ENCODE peak calls at places on chromosomes 7 and 10, in five cellular contexts. One of them, this sample, is unnamed.

GRCh38 chr7:103379270-103379975 is 32.0 kb downstream of the PSMC2 start:
- DNase-seq in colonic mucosa: no peak
- DNase-seq in adrenal gland: no peak
- DNase-seq in thoracic aorta: no peak
- DNase-seq in astrocyte: no peak
- DNase-seq in this sample: no peak

GRCh38 chr10:86400705-86401587 is 34.4 kb upstream of the GRID1 start:
- DNase-seq in colonic mucosa: peak
- DNase-seq in adrenal gland: peak
- DNase-seq in thoracic aorta: no peak
- DNase-seq in astrocyte: peak
- DNase-seq in this sample: no peak

GRCh38 chr7:137967143-137968018 is 34.5 kb downstream of the CREB3L2 start:
- DNase-seq in colonic mucosa: no peak
- DNase-seq in adrenal gland: no peak
- DNase-seq in thoracic aorta: no peak
- DNase-seq in astrocyte: peak
- DNase-seq in this sample: no peak

GRCh38 chr7:26346611-26347200 is 55.0 kb downstream of the SNX10 start:
- DNase-seq in colonic mucosa: peak
- DNase-seq in adrenal gland: no peak
- DNase-seq in thoracic aorta: no peak
- DNase-seq in astrocyte: peak
- DNase-seq in this sample: peak

GRCh38 chr7:41130596-41131236 is 572.2 kb downstream of the INHBA start:
- DNase-seq in colonic mucosa: no peak
- DNase-seq in adrenal gland: no peak
- DNase-seq in thoracic aorta: no peak
- DNase-seq in astrocyte: no peak
- DNase-seq in this sample: no peak

GRCh38 chr7:25851332-25852248 is 300.4 kb upstream of the NFE2L3 start:
- DNase-seq in colonic mucosa: peak
- DNase-seq in adrenal gland: peak
- DNase-seq in thoracic aorta: peak
- DNase-seq in astrocyte: peak
- DNase-seq in this sample: peak

GRCh38 chr7:137933270-137934017 is 68.4 kb downstream of the CREB3L2 start:
- DNase-seq in colonic mucosa: no peak
- DNase-seq in adrenal gland: peak
- DNase-seq in thoracic aorta: no peak
- DNase-seq in astrocyte: peak
- DNase-seq in this sample: no peak

GRCh38 chr10:119505131-119505551 is 37.4 kb downstream of the RGS10 start:
- DNase-seq in colonic mucosa: no peak
- DNase-seq in adrenal gland: no peak
- DNase-seq in thoracic aorta: no peak
- DNase-seq in astrocyte: no peak
- DNase-seq in this sample: no peak

GRCh38 chr7:128810473-128810872 is 18.7 kb downstream of the CCDC136 start:
- DNase-seq in colonic mucosa: no peak
- DNase-seq in adrenal gland: no peak
- DNase-seq in thoracic aorta: no peak
- DNase-seq in astrocyte: no peak
- DNase-seq in this sample: no peak

GRCh38 chr7:143385891-143386781 is 5.0 kb downstream of the ZYX start:
- DNase-seq in colonic mucosa: no peak
- DNase-seq in adrenal gland: peak
- DNase-seq in thoracic aorta: no peak
- DNase-seq in astrocyte: peak
- DNase-seq in this sample: no peak

GRCh38 chr10:132774905-132775863 is 10.8 kb downstream of the NKX6-2 start:
- DNase-seq in colonic mucosa: peak
- DNase-seq in adrenal gland: no peak
- DNase-seq in thoracic aorta: no peak
- DNase-seq in astrocyte: no peak
- DNase-seq in this sample: no peak

GRCh38 chr7:101896312-101896711 is 78.9 kb downstream of the CUX1 start:
- DNase-seq in colonic mucosa: no peak
- DNase-seq in adrenal gland: no peak
- DNase-seq in thoracic aorta: no peak
- DNase-seq in astrocyte: no peak
- DNase-seq in this sample: no peak

GRCh38 chr10:26334932-26335573 is 103.1 kb upstream of the APBB1IP start:
- DNase-seq in colonic mucosa: peak
- DNase-seq in adrenal gland: peak
- DNase-seq in thoracic aorta: no peak
- DNase-seq in astrocyte: peak
- DNase-seq in this sample: peak

GRCh38 chr10:84924131-84924530 is 595.7 kb downstream of the CCSER2 start:
- DNase-seq in colonic mucosa: no peak
- DNase-seq in adrenal gland: no peak
- DNase-seq in thoracic aorta: no peak
- DNase-seq in astrocyte: no peak
- DNase-seq in this sample: no peak

GRCh38 chr7:105849122-105849855 is 27.1 kb downstream of the ATXN7L1 start:
- DNase-seq in colonic mucosa: no peak
- DNase-seq in adrenal gland: no peak
- DNase-seq in thoracic aorta: no peak
- DNase-seq in astrocyte: no peak
- DNase-seq in this sample: peak

GRCh38 chr10:15144788-15145187 is 23.7 kb downstream of the NMT2 start:
- DNase-seq in colonic mucosa: no peak
- DNase-seq in adrenal gland: no peak
- DNase-seq in thoracic aorta: no peak
- DNase-seq in astrocyte: peak
- DNase-seq in this sample: no peak

GRCh38 chr10:50593523-50593922 is 30.2 kb downstream of the SGMS1 start:
- DNase-seq in colonic mucosa: no peak
- DNase-seq in adrenal gland: no peak
- DNase-seq in thoracic aorta: no peak
- DNase-seq in astrocyte: peak
- DNase-seq in this sample: no peak

GRCh38 chr10:89207181-89207800 is at the start of gene CH25H:
- DNase-seq in colonic mucosa: peak
- DNase-seq in adrenal gland: peak
- DNase-seq in thoracic aorta: peak
- DNase-seq in astrocyte: peak
- DNase-seq in this sample: peak

GRCh38 chr7:24834150-24834798 is 77.0 kb upstream of the GSDME start:
- DNase-seq in colonic mucosa: no peak
- DNase-seq in adrenal gland: peak
- DNase-seq in thoracic aorta: no peak
- DNase-seq in astrocyte: no peak
- DNase-seq in this sample: no peak

GRCh38 chr10:33913194-33913593 is 578.7 kb upstream of the NRP1 start:
- DNase-seq in colonic mucosa: no peak
- DNase-seq in adrenal gland: no peak
- DNase-seq in thoracic aorta: no peak
- DNase-seq in astrocyte: no peak
- DNase-seq in this sample: peak

GRCh38 chr7:67791918-67792317 is 795.3 kb downstream of the TYW1 start:
- DNase-seq in colonic mucosa: no peak
- DNase-seq in adrenal gland: no peak
- DNase-seq in thoracic aorta: no peak
- DNase-seq in astrocyte: no peak
- DNase-seq in this sample: no peak

GRCh38 chr7:39288303-39288702 is 277.9 kb upstream of the YAE1 start:
- DNase-seq in colonic mucosa: no peak
- DNase-seq in adrenal gland: no peak
- DNase-seq in thoracic aorta: no peak
- DNase-seq in astrocyte: no peak
- DNase-seq in this sample: no peak

GRCh38 chr10:59336632-59337031 is 25.7 kb downstream of the FAM13C start:
- DNase-seq in colonic mucosa: no peak
- DNase-seq in adrenal gland: no peak
- DNase-seq in thoracic aorta: no peak
- DNase-seq in astrocyte: peak
- DNase-seq in this sample: no peak

GRCh38 chr7:44654255-44654791 is 47.9 kb downstream of the OGDH start:
- DNase-seq in colonic mucosa: no peak
- DNase-seq in adrenal gland: no peak
- DNase-seq in thoracic aorta: no peak
- DNase-seq in astrocyte: no peak
- DNase-seq in this sample: no peak

GRCh38 chr7:98810166-98810802 is 59.5 kb downstream of the TMEM130 start:
- DNase-seq in colonic mucosa: no peak
- DNase-seq in adrenal gland: no peak
- DNase-seq in thoracic aorta: no peak
- DNase-seq in astrocyte: peak
- DNase-seq in this sample: no peak

GRCh38 chr10:9781681-9782080 is 1236.0 kb upstream of the CELF2 start:
- DNase-seq in colonic mucosa: no peak
- DNase-seq in adrenal gland: no peak
- DNase-seq in thoracic aorta: no peak
- DNase-seq in astrocyte: peak
- DNase-seq in this sample: no peak

GRCh38 chr7:45071528-45071927 is 17.2 kb downstream of the NACAD start:
- DNase-seq in colonic mucosa: no peak
- DNase-seq in adrenal gland: no peak
- DNase-seq in thoracic aorta: no peak
- DNase-seq in astrocyte: no peak
- DNase-seq in this sample: no peak

GRCh38 chr10:36675458-36675880 is 449.9 kb upstream of the ANKRD30A start:
- DNase-seq in colonic mucosa: no peak
- DNase-seq in adrenal gland: no peak
- DNase-seq in thoracic aorta: no peak
- DNase-seq in astrocyte: peak
- DNase-seq in this sample: no peak

GRCh38 chr10:107623292-107623691 is 458.8 kb upstream of the SORCS1 start:
- DNase-seq in colonic mucosa: no peak
- DNase-seq in adrenal gland: no peak
- DNase-seq in thoracic aorta: no peak
- DNase-seq in astrocyte: no peak
- DNase-seq in this sample: no peak

GRCh38 chr7:128697301-128697905 is 25.3 kb downstream of the GARIN1A start:
- DNase-seq in colonic mucosa: peak
- DNase-seq in adrenal gland: peak
- DNase-seq in thoracic aorta: no peak
- DNase-seq in astrocyte: peak
- DNase-seq in this sample: peak

GRCh38 chr7:111499027-111499426 is 63.3 kb downstream of the IMMP2L start:
- DNase-seq in colonic mucosa: no peak
- DNase-seq in adrenal gland: no peak
- DNase-seq in thoracic aorta: no peak
- DNase-seq in astrocyte: peak
- DNase-seq in this sample: peak

GRCh38 chr7:36244429-36244828 is 91.4 kb downstream of the EEPD1 start:
- DNase-seq in colonic mucosa: no peak
- DNase-seq in adrenal gland: no peak
- DNase-seq in thoracic aorta: no peak
- DNase-seq in astrocyte: no peak
- DNase-seq in this sample: no peak

GRCh38 chr10:92755725-92756124 is 66.0 kb downstream of the HHEX start:
- DNase-seq in colonic mucosa: no peak
- DNase-seq in adrenal gland: no peak
- DNase-seq in thoracic aorta: no peak
- DNase-seq in astrocyte: no peak
- DNase-seq in this sample: no peak
- H3K27ac ChIP-seq in colonic mucosa: peak
- H3K27ac ChIP-seq in adrenal gland: no peak
- H3K27ac ChIP-seq in thoracic aorta: no peak
- H3K27ac ChIP-seq in astrocyte: no peak
- H3K27ac ChIP-seq in this sample: no peak

GRCh38 chr10:101453318-101453717 is 99.4 kb downstream of the BTRC start:
- DNase-seq in colonic mucosa: no peak
- DNase-seq in adrenal gland: no peak
- DNase-seq in thoracic aorta: no peak
- DNase-seq in astrocyte: no peak
- DNase-seq in this sample: no peak
- TF ChIP-seq CTCF in colonic mucosa: no peak
- TF ChIP-seq CTCF in adrenal gland: no peak
- TF ChIP-seq CTCF in thoracic aorta: no peak
- TF ChIP-seq CTCF in astrocyte: no peak
- TF ChIP-seq CTCF in this sample: no peak

GRCh38 chr7:6160191-6160623 is 112.2 kb downstream of the CYTH3 start:
- DNase-seq in colonic mucosa: peak
- DNase-seq in adrenal gland: peak
- DNase-seq in thoracic aorta: no peak
- DNase-seq in astrocyte: peak
- DNase-seq in this sample: peak
- H3K27ac ChIP-seq in colonic mucosa: no peak
- H3K27ac ChIP-seq in adrenal gland: no peak
- H3K27ac ChIP-seq in thoracic aorta: peak
- H3K27ac ChIP-seq in astrocyte: no peak
- H3K27ac ChIP-seq in this sample: peak

GRCh38 chr10:22681301-22681700 is 33.1 kb downstream of the PIP4K2A start:
- DNase-seq in colonic mucosa: no peak
- DNase-seq in adrenal gland: no peak
- DNase-seq in thoracic aorta: no peak
- DNase-seq in astrocyte: no peak
- DNase-seq in this sample: no peak

GRCh38 chr10:22683995-22684305 is 30.4 kb downstream of the PIP4K2A start:
- DNase-seq in colonic mucosa: no peak
- DNase-seq in adrenal gland: no peak
- DNase-seq in thoracic aorta: no peak
- DNase-seq in astrocyte: no peak
- DNase-seq in this sample: no peak

GRCh38 chr10:22684707-22685106 is 29.7 kb downstream of the PIP4K2A start:
- DNase-seq in colonic mucosa: no peak
- DNase-seq in adrenal gland: no peak
- DNase-seq in thoracic aorta: no peak
- DNase-seq in astrocyte: no peak
- DNase-seq in this sample: no peak

GRCh38 chr10:22681783-22682183 is 32.6 kb downstream of the PIP4K2A start:
- DNase-seq in colonic mucosa: no peak
- DNase-seq in adrenal gland: peak
- DNase-seq in thoracic aorta: no peak
- DNase-seq in astrocyte: peak
- DNase-seq in this sample: peak

GRCh38 chr10:22682237-22683192 is 31.9 kb downstream of the PIP4K2A start:
- DNase-seq in colonic mucosa: no peak
- DNase-seq in adrenal gland: no peak
- DNase-seq in thoracic aorta: no peak
- DNase-seq in astrocyte: peak
- DNase-seq in this sample: peak
- TF ChIP-seq CTCF in colonic mucosa: no peak
- TF ChIP-seq CTCF in adrenal gland: no peak
- TF ChIP-seq CTCF in thoracic aorta: no peak
- TF ChIP-seq CTCF in astrocyte: no peak
- TF ChIP-seq CTCF in this sample: no peak

GRCh38 chr7:90999989-91000979 is 263.9 kb upstream of the FZD1 start:
- DNase-seq in colonic mucosa: no peak
- DNase-seq in adrenal gland: no peak
- DNase-seq in thoracic aorta: no peak
- DNase-seq in astrocyte: peak
- DNase-seq in this sample: no peak
- H3K27ac ChIP-seq in colonic mucosa: no peak
- H3K27ac ChIP-seq in adrenal gland: no peak
- H3K27ac ChIP-seq in thoracic aorta: no peak
- H3K27ac ChIP-seq in astrocyte: no peak
- H3K27ac ChIP-seq in this sample: no peak

DNA sequence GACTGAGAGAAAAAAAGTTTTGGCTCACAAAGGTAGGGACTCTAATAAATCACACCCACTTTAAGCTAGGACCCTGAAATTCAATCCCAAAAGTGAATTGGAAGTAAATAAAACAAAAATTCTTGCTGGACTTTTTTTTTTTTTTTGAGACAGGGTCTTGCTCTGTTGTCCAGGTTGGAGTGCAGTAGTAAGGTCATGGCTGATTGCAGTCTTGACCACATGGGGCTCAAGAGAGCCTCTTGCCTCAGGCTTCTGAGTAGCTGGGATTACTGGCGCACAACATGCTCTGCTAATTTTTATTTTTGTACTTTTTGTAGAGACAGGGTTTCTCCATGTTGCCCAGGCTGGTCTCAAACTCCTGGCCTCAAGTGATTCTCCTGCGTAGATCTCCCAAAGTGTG is 5.0 kb upstream of the LUC7L2 start:
- DNase-seq in colonic mucosa: no peak
- DNase-seq in adrenal gland: no peak
- DNase-seq in thoracic aorta: no peak
- DNase-seq in astrocyte: no peak
- DNase-seq in this sample: no peak
- TF ChIP-seq CTCF in colonic mucosa: no peak
- TF ChIP-seq CTCF in adrenal gland: no peak
- TF ChIP-seq CTCF in thoracic aorta: no peak
- TF ChIP-seq CTCF in astrocyte: no peak
- TF ChIP-seq CTCF in this sample: no peak

This sample was measured in RWPE1.